ENCODE peak calls at places on chromosomes 11 and 22, in four cellular contexts. One of them, this sample, is unnamed.

GRCh38 chr22:20677684-20678242 is 96.2 kb upstream of the SERPIND1 start:
- DNase-seq in endothelial cell of umbilical vein: no peak
- DNase-seq in thyroid gland: no peak
- DNase-seq in adrenal gland: no peak
- DNase-seq in this sample: no peak

GRCh38 chr22:36032611-36033010 is 4.0 kb upstream of the RBFOX2 start:
- DNase-seq in endothelial cell of umbilical vein: no peak
- DNase-seq in adrenal gland: no peak
- DNase-seq in thyroid gland: no peak
- DNase-seq in this sample: no peak

GRCh38 chr22:18954941-18955571 is 19.0 kb upstream of the PRODH start:
- DNase-seq in endothelial cell of umbilical vein: no peak
- DNase-seq in adrenal gland: no peak
- DNase-seq in thyroid gland: no peak
- DNase-seq in this sample: no peak

GRCh38 chr22:37739000-37739399 is 42.2 kb downstream of the TRIOBP start:
- DNase-seq in endothelial cell of umbilical vein: no peak
- DNase-seq in thyroid gland: no peak
- DNase-seq in adrenal gland: no peak
- DNase-seq in this sample: no peak

GRCh38 chr11:77101043-77101537 is 1.6 kb upstream of the OMP start:
- DNase-seq in adrenal gland: no peak
- DNase-seq in thyroid gland: no peak
- DNase-seq in endothelial cell of umbilical vein: peak; percentile 30
- DNase-seq in this sample: no peak

GRCh38 chr11:2300290-2300935 is 1.3 kb downstream of the C11orf21 start:
- DNase-seq in thyroid gland: no peak
- DNase-seq in endothelial cell of umbilical vein: no peak
- DNase-seq in adrenal gland: no peak
- DNase-seq in this sample: no peak

GRCh38 chr11:64864473-64865285 is 13.7 kb downstream of the EHD1 start:
- DNase-seq in endothelial cell of umbilical vein: peak; percentile 53
- DNase-seq in thyroid gland: no peak
- DNase-seq in adrenal gland: peak; percentile 65
- DNase-seq in this sample: no peak

GRCh38 chr11:126114486-126115252 is 52.0 kb upstream of the CDON start:
- DNase-seq in endothelial cell of umbilical vein: no peak
- DNase-seq in adrenal gland: no peak
- DNase-seq in thyroid gland: no peak
- DNase-seq in this sample: no peak

GRCh38 chr11:67504023-67504949 is 877 bp downstream of the PITPNM1 start:
- DNase-seq in thyroid gland: peak; percentile 35
- DNase-seq in adrenal gland: peak; percentile 71
- DNase-seq in endothelial cell of umbilical vein: peak; percentile 9
- DNase-seq in this sample: no peak

GRCh38 chr11:12042215-12042676 is 33.8 kb upstream of the DKK3 start:
- DNase-seq in thyroid gland: no peak
- DNase-seq in endothelial cell of umbilical vein: peak; percentile 50
- DNase-seq in adrenal gland: no peak
- DNase-seq in this sample: peak; percentile 60

GRCh38 chr11:104343578-104343977 is 179.6 kb upstream of the PDGFD start:
- DNase-seq in adrenal gland: no peak
- DNase-seq in thyroid gland: no peak
- DNase-seq in endothelial cell of umbilical vein: peak; percentile 13
- DNase-seq in this sample: no peak

GRCh38 chr11:77418155-77418980 is 55.5 kb downstream of the PAK1 start:
- DNase-seq in thyroid gland: no peak
- DNase-seq in endothelial cell of umbilical vein: no peak
- DNase-seq in adrenal gland: no peak
- DNase-seq in this sample: no peak

GRCh38 chr11:65204646-65205601 is 23.2 kb downstream of the CAPN1 start:
- DNase-seq in adrenal gland: no peak
- DNase-seq in endothelial cell of umbilical vein: peak; percentile 40
- DNase-seq in thyroid gland: no peak
- DNase-seq in this sample: no peak

GRCh38 chr11:534592-535518 is 521 bp downstream of the HRAS start:
- DNase-seq in thyroid gland: peak; percentile 39
- DNase-seq in endothelial cell of umbilical vein: peak; percentile 24
- DNase-seq in adrenal gland: peak; percentile 44
- DNase-seq in this sample: no peak

GRCh38 chr22:30413001-30413400 is 12.6 kb upstream of the MTFP1 start:
- DNase-seq in adrenal gland: no peak
- DNase-seq in thyroid gland: no peak
- DNase-seq in endothelial cell of umbilical vein: no peak
- DNase-seq in this sample: no peak

GRCh38 chr11:97943493-97943892 is 1077.3 kb upstream of the CNTN5 start:
- DNase-seq in adrenal gland: no peak
- DNase-seq in endothelial cell of umbilical vein: no peak
- DNase-seq in thyroid gland: no peak
- DNase-seq in this sample: peak; percentile 8

GRCh38 chr11:26947904-26948639 is 45.8 kb upstream of the FIBIN start:
- DNase-seq in endothelial cell of umbilical vein: no peak
- DNase-seq in adrenal gland: no peak
- DNase-seq in thyroid gland: no peak
- DNase-seq in this sample: no peak

GRCh38 chr11:36333897-36334296 is 37.8 kb downstream of the PRR5L start:
- DNase-seq in adrenal gland: peak; percentile 10
- DNase-seq in thyroid gland: no peak
- DNase-seq in endothelial cell of umbilical vein: peak; percentile 26
- DNase-seq in this sample: no peak

GRCh38 chr11:126352934-126353801 is 2.3 kb upstream of the ST3GAL4 start:
- DNase-seq in endothelial cell of umbilical vein: peak; percentile 41
- DNase-seq in adrenal gland: no peak
- DNase-seq in thyroid gland: no peak
- DNase-seq in this sample: peak; percentile 87

GRCh38 chr22:29148826-29149225 is 56.9 kb upstream of the EMID1 start:
- DNase-seq in endothelial cell of umbilical vein: no peak
- DNase-seq in adrenal gland: no peak
- DNase-seq in thyroid gland: no peak
- DNase-seq in this sample: no peak

GRCh38 chr11:293293-293851 is 4.4 kb downstream of the PGGHG start:
- DNase-seq in adrenal gland: no peak
- DNase-seq in endothelial cell of umbilical vein: no peak
- DNase-seq in thyroid gland: no peak
- DNase-seq in this sample: no peak

GRCh38 chr22:25193548-25193947 is 6.1 kb upstream of the CRYBB3 start:
- DNase-seq in thyroid gland: no peak
- DNase-seq in adrenal gland: no peak
- DNase-seq in endothelial cell of umbilical vein: no peak
- DNase-seq in this sample: no peak

GRCh38 chr11:118892964-118893363 is 9.3 kb downstream of the CXCR5 start:
- DNase-seq in endothelial cell of umbilical vein: no peak
- DNase-seq in thyroid gland: no peak
- DNase-seq in adrenal gland: no peak
- DNase-seq in this sample: no peak

GRCh38 chr22:41538583-41538982 is 5.7 kb downstream of the POLR3H start:
- DNase-seq in thyroid gland: no peak
- DNase-seq in endothelial cell of umbilical vein: no peak
- DNase-seq in adrenal gland: no peak
- DNase-seq in this sample: no peak

GRCh38 chr11:113729456-113729855 is 23.3 kb upstream of the TMPRSS5 start:
- DNase-seq in thyroid gland: no peak
- DNase-seq in endothelial cell of umbilical vein: no peak
- DNase-seq in adrenal gland: no peak
- DNase-seq in this sample: no peak

GRCh38 chr11:132114185-132114584 is 743.8 kb downstream of the NTM start:
- DNase-seq in adrenal gland: peak; percentile 44
- DNase-seq in endothelial cell of umbilical vein: peak; percentile 44
- DNase-seq in thyroid gland: peak; percentile 36
- DNase-seq in this sample: no peak

GRCh38 chr22:38098410-38099249 is 11.9 kb downstream of the BAIAP2L2 start:
- DNase-seq in adrenal gland: no peak
- DNase-seq in endothelial cell of umbilical vein: peak; percentile 60
- DNase-seq in thyroid gland: no peak
- DNase-seq in this sample: no peak

GRCh38 chr11:86035164-86035563 is 33.7 kb downstream of the PICALM start:
- DNase-seq in endothelial cell of umbilical vein: no peak
- DNase-seq in thyroid gland: no peak
- DNase-seq in adrenal gland: no peak
- DNase-seq in this sample: no peak

GRCh38 chr11:25734592-25735211 is 597.2 kb upstream of the ANO3 start:
- DNase-seq in adrenal gland: no peak
- DNase-seq in thyroid gland: no peak
- DNase-seq in endothelial cell of umbilical vein: no peak
- DNase-seq in this sample: no peak

GRCh38 chr11:2298795-2299747 is 2.6 kb downstream of the C11orf21 start:
- DNase-seq in thyroid gland: peak; percentile 70
- DNase-seq in adrenal gland: no peak
- DNase-seq in endothelial cell of umbilical vein: no peak
- DNase-seq in this sample: no peak

GRCh38 chr11:92932023-92932422 is 37.4 kb upstream of the MTNR1B start:
- DNase-seq in endothelial cell of umbilical vein: no peak
- DNase-seq in thyroid gland: no peak
- DNase-seq in adrenal gland: no peak
- DNase-seq in this sample: peak; percentile 20

GRCh38 chr11:47441421-47441820 is 7.5 kb downstream of the RAPSN start:
- DNase-seq in adrenal gland: no peak
- DNase-seq in endothelial cell of umbilical vein: no peak
- DNase-seq in thyroid gland: no peak
- DNase-seq in this sample: no peak

GRCh38 chr11:47443817-47444216 is 5.1 kb downstream of the RAPSN start:
- DNase-seq in thyroid gland: no peak
- DNase-seq in endothelial cell of umbilical vein: no peak
- DNase-seq in adrenal gland: no peak
- DNase-seq in this sample: no peak

GRCh38 chr11:47445840-47446239 is 3.1 kb downstream of the RAPSN start:
- DNase-seq in endothelial cell of umbilical vein: no peak
- DNase-seq in adrenal gland: no peak
- DNase-seq in thyroid gland: no peak
- DNase-seq in this sample: no peak

GRCh38 chr11:47442514-47442913 is 6.4 kb downstream of the RAPSN start:
- DNase-seq in adrenal gland: no peak
- DNase-seq in endothelial cell of umbilical vein: no peak
- DNase-seq in thyroid gland: peak; percentile 86
- DNase-seq in this sample: no peak

GRCh38 chr11:47443028-47443700 is 5.8 kb downstream of the RAPSN start:
- DNase-seq in endothelial cell of umbilical vein: no peak
- DNase-seq in adrenal gland: no peak
- DNase-seq in thyroid gland: peak; percentile 21
- DNase-seq in this sample: no peak
- H3K4me3 ChIP-seq in endothelial cell of umbilical vein: no peak overlapping the region
- H3K4me3 ChIP-seq in adrenal gland: no peak overlapping the region
- H3K4me3 ChIP-seq in thyroid gland: no peak overlapping the region
- H3K4me3 ChIP-seq in this sample: no peak overlapping the region

DNA sequence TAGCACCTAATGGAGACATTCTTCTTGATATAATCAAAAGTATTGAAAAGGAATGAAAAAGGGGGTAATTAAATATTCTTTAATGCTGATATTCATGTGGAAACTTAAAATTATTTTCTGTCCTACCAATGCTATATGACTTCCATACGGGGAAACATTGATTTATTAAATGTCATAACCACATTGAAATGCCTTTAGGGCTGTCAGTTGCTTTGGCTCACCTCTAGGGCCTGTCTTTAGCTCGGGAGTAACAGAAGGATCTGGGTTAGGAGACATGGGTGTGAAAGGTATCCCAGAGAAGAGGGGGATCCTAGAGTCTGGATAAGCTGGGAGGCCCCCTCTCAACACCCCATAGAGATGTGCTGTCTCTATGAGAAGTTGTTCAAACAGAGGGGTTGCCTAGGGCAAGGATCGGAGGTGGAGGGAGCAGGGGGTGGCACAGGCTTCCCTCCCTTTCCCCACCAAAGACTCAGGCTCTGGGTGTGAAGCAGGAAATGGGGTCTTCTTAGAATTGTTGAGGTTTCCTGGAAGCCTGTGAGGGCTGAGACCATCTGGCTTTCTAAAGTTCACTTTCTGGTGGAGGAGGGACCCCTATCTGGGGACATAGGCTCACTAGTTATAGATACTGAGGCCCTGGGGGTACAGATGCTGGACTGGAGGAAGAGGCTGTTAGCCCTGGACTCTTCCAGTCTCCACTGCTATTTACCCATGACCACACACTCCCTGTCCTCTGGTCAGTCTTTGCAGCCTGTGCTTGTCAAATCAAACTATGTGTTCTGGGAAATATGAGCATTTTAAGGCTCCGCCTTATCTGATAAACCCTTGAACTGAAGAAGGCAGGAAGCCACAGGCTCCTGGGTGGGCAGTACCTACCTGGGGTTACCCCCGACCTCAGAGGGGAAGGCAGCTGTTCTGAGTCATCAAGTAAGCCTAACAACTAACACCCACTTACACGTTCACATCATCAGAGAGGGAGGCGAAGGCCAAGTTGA is 55.8 kb upstream of the RRAS2 start:
- DNase-seq in thyroid gland: no peak
- DNase-seq in endothelial cell of umbilical vein: no peak
- DNase-seq in adrenal gland: no peak
- DNase-seq in this sample: no peak
- TF ChIP-seq CTCF in thyroid gland: no peak
- TF ChIP-seq CTCF in endothelial cell of umbilical vein: no peak
- TF ChIP-seq CTCF in adrenal gland: no peak
- TF ChIP-seq CTCF in this sample: no peak

GRCh38 chr11:17719940-17720795 is 797 bp downstream of the MYOD1 start:
- DNase-seq in thyroid gland: no peak
- DNase-seq in adrenal gland: no peak
- DNase-seq in endothelial cell of umbilical vein: peak; percentile 15
- DNase-seq in this sample: no peak
- H3K4me3 ChIP-seq in thyroid gland: no peak overlapping the region
- H3K4me3 ChIP-seq in adrenal gland: no peak overlapping the region
- H3K4me3 ChIP-seq in endothelial cell of umbilical vein: no peak overlapping the region
- H3K4me3 ChIP-seq in this sample: peak overlapping the region; percentile 50

GRCh38 chr11:102317768-102318103 is 452 bp downstream of the BIRC3 start:
- DNase-seq in adrenal gland: no peak
- DNase-seq in thyroid gland: no peak
- DNase-seq in endothelial cell of umbilical vein: no peak
- DNase-seq in this sample: no peak

GRCh38 chr11:102320166-102320565 is 2.9 kb downstream of the BIRC3 start:
- DNase-seq in adrenal gland: no peak
- DNase-seq in endothelial cell of umbilical vein: no peak
- DNase-seq in thyroid gland: no peak
- DNase-seq in this sample: no peak

GRCh38 chr11:102319544-102319943 is 2.3 kb downstream of the BIRC3 start:
- DNase-seq in thyroid gland: no peak
- DNase-seq in adrenal gland: no peak
- DNase-seq in endothelial cell of umbilical vein: no peak
- DNase-seq in this sample: no peak

GRCh38 chr11:102317099-102317767 is at the start of gene BIRC3:
- DNase-seq in endothelial cell of umbilical vein: peak; percentile 91
- DNase-seq in adrenal gland: peak; percentile 85
- DNase-seq in thyroid gland: peak; percentile 88
- DNase-seq in this sample: peak; percentile 46

GRCh38 chr11:102318469-102318868 is 1.2 kb downstream of the BIRC3 start:
- DNase-seq in adrenal gland: peak; percentile 16
- DNase-seq in endothelial cell of umbilical vein: no peak
- DNase-seq in thyroid gland: no peak
- DNase-seq in this sample: no peak
- TF ChIP-seq CTCF in adrenal gland: no peak
- TF ChIP-seq CTCF in endothelial cell of umbilical vein: no peak
- TF ChIP-seq CTCF in thyroid gland: no peak
- TF ChIP-seq CTCF in this sample: no peak

This sample was measured in retinal pigment epithelial cell.